ENCODE peak calls at places on chromosomes 16 and 17, in four cellular contexts. One of them, this sample, is unnamed.
A peak's percentile ranks its signal among the peaks of the same experiment; 100 is the strongest.

GRCh38 chr16:85687651-85688471 is 893 bp downstream of the GINS2 start:
- DNase-seq in WTC11: no peak
- DNase-seq in HEK293T: no peak
- DNase-seq in K562: peak; percentile 37
- DNase-seq in this sample: no peak

GRCh38 chr16:4059969-4060368 is 56.3 kb downstream of the ADCY9 start:
- DNase-seq in HEK293T: no peak
- DNase-seq in WTC11: no peak
- DNase-seq in K562: no peak
- DNase-seq in this sample: no peak

GRCh38 chr16:49469323-49469670 is 95.7 kb downstream of the C16orf78 start:
- DNase-seq in WTC11: no peak
- DNase-seq in K562: no peak
- DNase-seq in HEK293T: no peak
- DNase-seq in this sample: no peak

GRCh38 chr17:40646791-40647548 is 648 bp downstream of the SMARCE1 start:
- DNase-seq in K562: peak; percentile 58
- DNase-seq in WTC11: no peak
- DNase-seq in HEK293T: peak; percentile 20
- DNase-seq in this sample: peak; percentile 50

GRCh38 chr17:51029142-51029541 is 91.5 kb downstream of the SPAG9 start:
- DNase-seq in HEK293T: no peak
- DNase-seq in K562: no peak
- DNase-seq in WTC11: no peak
- DNase-seq in this sample: no peak

GRCh38 chr16:69410285-69410990 is 14.0 kb upstream of the CYB5B start:
- DNase-seq in WTC11: no peak
- DNase-seq in K562: no peak
- DNase-seq in HEK293T: no peak
- DNase-seq in this sample: no peak

GRCh38 chr17:33696102-33696501 is 403.0 kb upstream of the ASIC2 start:
- DNase-seq in WTC11: no peak
- DNase-seq in HEK293T: no peak
- DNase-seq in K562: peak; percentile 35
- DNase-seq in this sample: no peak

GRCh38 chr16:89357460-89357859 is 132.9 kb downstream of the ANKRD11 start:
- DNase-seq in HEK293T: no peak
- DNase-seq in K562: peak; percentile 48
- DNase-seq in WTC11: no peak
- DNase-seq in this sample: no peak

GRCh38 chr16:81189100-81189664 is 49.3 kb upstream of the BCO1 start:
- DNase-seq in K562: peak; percentile 62
- DNase-seq in HEK293T: no peak
- DNase-seq in WTC11: no peak
- DNase-seq in this sample: no peak

GRCh38 chr16:66510298-66510697 is 39.6 kb downstream of the TK2 start:
- DNase-seq in WTC11: no peak
- DNase-seq in K562: no peak
- DNase-seq in HEK293T: no peak
- DNase-seq in this sample: no peak

GRCh38 chr16:27721548-27722265 is 171.8 kb downstream of the KATNIP start:
- DNase-seq in HEK293T: no peak
- DNase-seq in K562: peak; percentile 22
- DNase-seq in WTC11: no peak
- DNase-seq in this sample: peak; percentile 33

GRCh38 chr17:43367588-43368242 is 31.1 kb upstream of the ARL4D start:
- DNase-seq in HEK293T: peak; percentile 60
- DNase-seq in K562: peak; percentile 48
- DNase-seq in WTC11: no peak
- DNase-seq in this sample: peak; percentile 91

GRCh38 chr17:79120259-79120658 is 45.6 kb downstream of the ENGASE start:
- DNase-seq in K562: no peak
- DNase-seq in WTC11: no peak
- DNase-seq in HEK293T: no peak
- DNase-seq in this sample: no peak

GRCh38 chr17:3048727-3049471 is 14.5 kb downstream of the OR1D5 start:
- DNase-seq in WTC11: peak; percentile 97
- DNase-seq in K562: peak; percentile 58
- DNase-seq in HEK293T: peak; percentile 94
- DNase-seq in this sample: peak; percentile 93

GRCh38 chr16:22029632-22030031 is 21.7 kb downstream of the MOSMO start:
- DNase-seq in K562: no peak
- DNase-seq in WTC11: no peak
- DNase-seq in HEK293T: no peak
- DNase-seq in this sample: no peak
- TF ChIP-seq ELF4 in K562: no peak
- TF ChIP-seq ELF4 in WTC11: no peak
- TF ChIP-seq ELF4 in HEK293T: no peak
- TF ChIP-seq ELF4 in this sample: no peak

GRCh38 chr17:74011963-74012362 is 191.5 kb upstream of the RPL38 start:
- DNase-seq in WTC11: no peak
- DNase-seq in K562: no peak
- DNase-seq in HEK293T: no peak
- DNase-seq in this sample: no peak

GRCh38 chr17:74005790-74006189 is 197.7 kb upstream of the RPL38 start:
- DNase-seq in WTC11: no peak
- DNase-seq in HEK293T: no peak
- DNase-seq in K562: no peak
- DNase-seq in this sample: no peak

GRCh38 chr17:74010903-74011302 is 192.6 kb upstream of the RPL38 start:
- DNase-seq in K562: no peak
- DNase-seq in WTC11: no peak
- DNase-seq in HEK293T: no peak
- DNase-seq in this sample: no peak

GRCh38 chr17:74006366-74006765 is 197.1 kb upstream of the RPL38 start:
- DNase-seq in K562: no peak
- DNase-seq in HEK293T: no peak
- DNase-seq in WTC11: no peak
- DNase-seq in this sample: no peak

GRCh38 chr17:74008196-74008595 is 195.3 kb upstream of the RPL38 start:
- DNase-seq in WTC11: peak; percentile 46
- DNase-seq in K562: peak; percentile 33
- DNase-seq in HEK293T: peak; percentile 50
- DNase-seq in this sample: peak; percentile 16
- TF ChIP-seq ELF4 in WTC11: no peak
- TF ChIP-seq ELF4 in K562: no peak
- TF ChIP-seq ELF4 in HEK293T: no peak
- TF ChIP-seq ELF4 in this sample: no peak

GRCh38 chr17:17665255-17665654 is 16.0 kb upstream of the RAI1 start:
- DNase-seq in WTC11: no peak
- DNase-seq in HEK293T: no peak
- DNase-seq in K562: no peak
- DNase-seq in this sample: no peak

GRCh38 chr17:17667947-17668346 is 13.3 kb upstream of the RAI1 start:
- DNase-seq in WTC11: no peak
- DNase-seq in K562: no peak
- DNase-seq in HEK293T: no peak
- DNase-seq in this sample: no peak

GRCh38 chr17:17667231-17667630 is 14.0 kb upstream of the RAI1 start:
- DNase-seq in WTC11: no peak
- DNase-seq in K562: no peak
- DNase-seq in HEK293T: no peak
- DNase-seq in this sample: no peak

GRCh38 chr17:17664073-17664470 is 17.2 kb upstream of the RAI1 start:
- DNase-seq in K562: no peak
- DNase-seq in HEK293T: no peak
- DNase-seq in WTC11: no peak
- DNase-seq in this sample: no peak

GRCh38 chr17:17666111-17666714 is 15.0 kb upstream of the RAI1 start:
- DNase-seq in WTC11: no peak
- DNase-seq in K562: no peak
- DNase-seq in HEK293T: no peak
- DNase-seq in this sample: peak; percentile 56
- TF ChIP-seq ELF4 in WTC11: no peak
- TF ChIP-seq ELF4 in K562: no peak
- TF ChIP-seq ELF4 in HEK293T: no peak
- TF ChIP-seq ELF4 in this sample: no peak

GRCh38 chr16:77434365-77435239 is at the start of gene ADAMTS18:
- DNase-seq in HEK293T: peak; percentile 23
- DNase-seq in K562: no peak
- DNase-seq in WTC11: peak; percentile 56
- DNase-seq in this sample: no peak
- TF ChIP-seq ELF4 in HEK293T: no peak
- TF ChIP-seq ELF4 in K562: no peak
- TF ChIP-seq ELF4 in WTC11: no peak
- TF ChIP-seq ELF4 in this sample: no peak

GRCh38 chr17:82230627-82231311 is 1.9 kb downstream of the SLC16A3 start:
- DNase-seq in WTC11: peak; percentile 79
- DNase-seq in HEK293T: no peak
- DNase-seq in K562: peak; percentile 94
- DNase-seq in this sample: peak; percentile 87
- TF ChIP-seq ELF4 in WTC11: peak; percentile 34
- TF ChIP-seq ELF4 in HEK293T: no peak
- TF ChIP-seq ELF4 in K562: no peak
- TF ChIP-seq ELF4 in this sample: peak; percentile 40

GRCh38 chr17:6450926-6451717 is 6.9 kb downstream of the PIMREG start:
- DNase-seq in K562: no peak
- DNase-seq in HEK293T: no peak
- DNase-seq in WTC11: no peak
- DNase-seq in this sample: no peak
- TF ChIP-seq ELF4 in K562: no peak
- TF ChIP-seq ELF4 in HEK293T: no peak
- TF ChIP-seq ELF4 in WTC11: no peak
- TF ChIP-seq ELF4 in this sample: no peak

This sample was measured in HepG2.